ENCODE peak calls at places on chromosomes 2 and 18, in six cellular contexts. Q, X, U, R, J and S are unnamed samples.

GRCh38 chr2:61758991-61759390 is 94.9 kb downstream of the FAM161A start:
- DNase-seq in R (no peak), U (no peak), Q (no peak), X (no peak), J (no peak), S (no peak)

GRCh38 chr2:12006841-12007240 is 260.4 kb downstream of the LPIN1 start:
- DNase-seq in X (no peak), J (no peak), Q (no peak), U (peak; percentile 20), R (peak; percentile 82), S (no peak)

GRCh38 chr2:28377984-28378678 is 14.5 kb upstream of the FOSL2 start:
- DNase-seq in X (peak; percentile 54), Q (no peak), U (no peak), J (peak; percentile 87), R (no peak), S (peak; percentile 75)

GRCh38 chr18:10374615-10375295 is 79.7 kb upstream of the APCDD1 start:
- DNase-seq in U (no peak), Q (no peak), J (no peak), X (no peak), R (peak; percentile 9), S (no peak)

GRCh38 chr18:79531926-79532689 is 136.4 kb downstream of the NFATC1 start:
- DNase-seq in J (no peak), R (no peak), U (no peak), X (no peak), Q (peak; percentile 12), S (no peak)

GRCh38 chr2:68730828-68731227 is 3.8 kb upstream of the ARHGAP25 start:
- DNase-seq in R (no peak), X (no peak), J (no peak), U (peak; percentile 11), Q (no peak), S (no peak)

GRCh38 chr2:43458002-43458628 is 137.7 kb downstream of the THADA start:
- DNase-seq in X (no peak), Q (no peak), R (no peak), U (no peak), J (no peak), S (no peak)

GRCh38 chr2:173982918-173983317 is 17.7 kb upstream of the SP3 start:
- DNase-seq in J (no peak), R (no peak), U (peak; percentile 40), Q (peak; percentile 47), X (no peak), S (no peak)

GRCh38 chr2:238688197-238689153 is 159.4 kb upstream of the TWIST2 start:
- DNase-seq in U (no peak), X (no peak), Q (no peak), J (no peak), R (no peak), S (no peak)

GRCh38 chr2:152034257-152034801 is 64.5 kb downstream of the CACNB4 start:
- DNase-seq in J (no peak), U (no peak), Q (no peak), X (no peak), R (peak; percentile 71), S (no peak)

GRCh38 chr2:102366406-102367112 is 11.0 kb downstream of the IL18R1 start:
- DNase-seq in J (no peak), X (no peak), R (no peak), Q (no peak), U (no peak), S (no peak)
- H3K4me1 ChIP-seq in J (no peaks in the 10 kb centered on the region), X (no peaks in the 10 kb centered on the region), R (no peaks in the 10 kb centered on the region), Q (no peaks in the 10 kb centered on the region), U (peaks cover 3% of the 10 kb centered on the region), S (no peaks in the 10 kb centered on the region)

GRCh38 chr2:80258793-80259192 is 45.8 kb downstream of the LRRTM1 start:
- DNase-seq in J (no peak), Q (no peak), U (no peak), X (no peak), R (no peak), S (no peak)

GRCh38 chr2:80259292-80259691 is 45.3 kb downstream of the LRRTM1 start:
- DNase-seq in X (no peak), J (no peak), U (no peak), Q (no peak), R (no peak), S (no peak)

GRCh38 chr2:80252294-80252986 is 52.1 kb downstream of the LRRTM1 start:
- DNase-seq in J (peak; percentile 13), X (no peak), Q (no peak), R (no peak), U (no peak), S (no peak)

GRCh38 chr2:80258321-80258720 is 46.2 kb downstream of the LRRTM1 start:
- DNase-seq in X (no peak), R (no peak), U (no peak), J (no peak), Q (no peak), S (no peak)

GRCh38 chr2:80256396-80257167 is 48.0 kb downstream of the LRRTM1 start:
- DNase-seq in R (peak; percentile 76), U (no peak), X (no peak), J (no peak), Q (no peak), S (no peak)
- TF ChIP-seq CTCF in R (peak; percentile 65), U (peak; percentile 55), X (no peak), J (no peak), Q (no peak), S (no peak)

GRCh38 chr2:70520825-70521224 is 32.8 kb downstream of the TGFA start:
- DNase-seq in U (no peak), Q (no peak), J (no peak), R (no peak), X (no peak), S (no peak)
- H3K4me1 ChIP-seq in U (peaks cover 56% of the 10 kb centered on the region), Q (no peaks in the 10 kb centered on the region), J (peaks cover 31% of the 10 kb centered on the region), R (peaks cover 9% of the 10 kb centered on the region), X (peaks cover 57% of the 10 kb centered on the region), S (no peaks in the 10 kb centered on the region)

DNA sequence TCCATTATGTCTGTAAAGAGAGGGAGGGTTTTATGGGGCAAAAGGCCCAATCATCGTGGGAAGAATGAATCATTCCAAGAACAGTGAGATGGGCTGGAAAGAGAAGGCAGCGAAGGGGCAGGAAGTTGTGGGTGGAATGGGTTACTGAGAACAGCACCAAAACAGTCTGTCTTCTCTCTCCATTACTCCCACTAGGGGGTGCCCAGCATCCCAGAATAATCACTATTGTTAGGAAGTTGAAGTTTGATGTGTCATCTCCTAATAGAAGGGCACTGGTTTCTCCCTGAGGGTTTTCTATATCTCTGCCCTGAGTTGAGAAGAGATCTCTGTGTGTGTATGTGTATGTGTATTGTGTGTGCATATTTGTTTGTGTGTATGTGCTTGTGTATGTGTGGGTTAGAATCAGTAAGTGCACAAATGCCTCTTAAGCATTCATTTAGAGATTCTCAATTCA is 76.6 kb upstream of the MAP4K3 start:
- DNase-seq in Q (peak; percentile 77), U (peak; percentile 40), R (peak; percentile 79), X (peak; percentile 44), J (peak; percentile 75), S (no peak)
- TF ChIP-seq CTCF in Q (peak; percentile 44), U (peak; percentile 81), R (peak; percentile 65), X (peak; percentile 6), J (peak; percentile 19), S (peak; percentile 72)

DNA sequence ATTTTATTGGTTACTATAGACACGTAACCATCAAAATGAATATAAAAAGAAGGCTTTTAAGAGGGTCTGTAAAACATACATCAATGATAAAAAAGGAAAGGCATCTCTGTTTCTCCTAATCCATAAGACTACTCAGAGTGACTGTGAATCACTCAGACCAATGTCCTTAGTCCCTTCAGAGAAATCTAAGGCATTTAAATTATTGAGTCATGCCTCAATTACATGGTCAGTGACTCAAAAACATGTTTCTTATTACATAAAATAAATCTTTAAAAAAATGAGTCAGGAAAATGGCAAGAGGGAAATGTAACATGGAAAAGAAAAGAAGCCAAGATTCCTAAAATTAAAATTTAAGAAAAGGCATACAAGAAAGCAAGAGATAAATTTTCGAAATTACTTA is 146.6 kb downstream of the ERBB4 start:
- DNase-seq in Q (no peak), J (no peak), X (no peak), R (no peak), U (no peak), S (no peak)
- H3K4me1 ChIP-seq in Q (no peaks in the 10 kb centered on the region), J (no peaks in the 10 kb centered on the region), X (no peaks in the 10 kb centered on the region), R (peaks cover under 1% of the 10 kb centered on the region), U (no peaks in the 10 kb centered on the region), S (no peaks in the 10 kb centered on the region)

GRCh38 chr18:28960146-28960545 is 783.2 kb upstream of the CDH2 start:
- DNase-seq in U (no peak), R (no peak), J (no peak), X (no peak), Q (no peak), S (no peak)

GRCh38 chr18:28963481-28963880 is 786.6 kb upstream of the CDH2 start:
- DNase-seq in U (no peak), J (no peak), R (no peak), Q (no peak), X (no peak), S (no peak)

GRCh38 chr18:28961669-28962228 is 784.8 kb upstream of the CDH2 start:
- DNase-seq in J (no peak), X (no peak), U (no peak), R (peak; percentile 84), Q (no peak), S (no peak)
- TF ChIP-seq CTCF in J (no peak), X (no peak), U (peak; percentile 54), R (peak; percentile 81), Q (no peak), S (no peak)

GRCh38 chr2:127634626-127635379 is 11.2 kb upstream of the GPR17 start:
- DNase-seq in X (no peak), Q (peak; percentile 36), U (no peak), J (no peak), R (no peak), S (no peak)

GRCh38 chr2:127637236-127637630 is 8.7 kb upstream of the GPR17 start:
- DNase-seq in U (no peak), J (no peak), R (no peak), Q (no peak), X (no peak), S (no peak)

GRCh38 chr2:127634066-127634617 is 11.8 kb upstream of the GPR17 start:
- DNase-seq in Q (peak; percentile 49), X (no peak), U (no peak), J (no peak), R (no peak), S (peak; percentile 26)

GRCh38 chr2:127636248-127637235 is 9.4 kb upstream of the GPR17 start:
- DNase-seq in J (peak; percentile 57), X (no peak), U (no peak), R (no peak), Q (no peak), S (no peak)

GRCh38 chr2:127635380-127636237 is 10.3 kb upstream of the GPR17 start:
- DNase-seq in J (no peak), U (no peak), R (no peak), X (no peak), Q (no peak), S (no peak)
- H3K4me1 ChIP-seq in J (peaks cover 7% of the 10 kb centered on the region), U (peaks cover 25% of the 10 kb centered on the region), R (peaks cover 10% of the 10 kb centered on the region), X (peaks cover 5% of the 10 kb centered on the region), Q (peaks cover 10% of the 10 kb centered on the region), S (no peaks in the 10 kb centered on the region)

GRCh38 chr18:13548106-13548819 is 178.1 kb downstream of the FAM210A start:
- DNase-seq in J (no peak), X (no peak), Q (no peak), R (no peak), U (no peak), S (no peak)
- TF ChIP-seq CTCF in J (no peak), X (no peak), Q (no peak), R (peak; percentile 11), U (peak; percentile 28), S (no peak)